ENCODE peak calls at places on chromosomes 13 and 19, in five cellular contexts. V is H1, D is HepG2, N is GM12878, E is K562. C is an unnamed sample.

GRCh38 chr13:25192052-25192451 is 20.0 kb upstream of the AMER2 start:
- DNase-seq in V (no peak), D (no peak), N (no peak), E (no peak), C (no peak)

GRCh38 chr13:25262261-25262660 is 25.0 kb downstream of the MTMR6 start:
- DNase-seq in V (no peak), D (no peak), N (no peak), E (no peak), C (no peak)

GRCh38 chr19:10501971-10502523 is 1.1 kb downstream of the KEAP1 start:
- DNase-seq in V (peak; percentile 71), D (peak; percentile 33), N (no peak), E (peak; percentile 45), C (peak; percentile 45)

GRCh38 chr19:10420444-10421239 is at the start of gene PDE4A:
- DNase-seq in V (peak; percentile 80), D (no peak), N (no peak), E (peak; percentile 89), C (peak; percentile 64)

GRCh38 chr19:8158411-8159074 is 9.2 kb upstream of the FBN3 start:
- DNase-seq in V (no peak), D (peak; percentile 87), N (peak; percentile 57), E (peak; percentile 88), C (peak; percentile 47)

GRCh38 chr13:107649071-107649470 is 566.3 kb downstream of the LIG4 start:
- DNase-seq in V (no peak), D (no peak), N (no peak), E (no peak), C (no peak)

GRCh38 chr13:60572003-60572792 is 175.2 kb downstream of the TDRD3 start:
- DNase-seq in V (no peak), D (peak; percentile 83), N (no peak), E (no peak), C (no peak)

GRCh38 chr13:51625555-51626345 is 41.5 kb downstream of the WDFY2 start:
- DNase-seq in V (no peak), D (no peak), N (no peak), E (no peak), C (no peak)

GRCh38 chr13:94674609-94675348 is 37.6 kb downstream of the SOX21 start:
- DNase-seq in V (peak; percentile 85), D (peak; percentile 59), N (no peak), E (peak; percentile 78), C (peak; percentile 78)

GRCh38 chr13:46124531-46124966 is 19.7 kb upstream of the CPB2 start:
- DNase-seq in V (no peak), D (no peak), N (no peak), E (no peak), C (no peak)

GRCh38 chr13:57633141-57633949 is 1.8 kb downstream of the PCDH17 start:
- DNase-seq in V (peak; percentile 93), D (no peak), N (no peak), E (no peak), C (peak; percentile 88)

GRCh38 chr13:24218977-24219376 is 58.5 kb downstream of the SPATA13 start:
- DNase-seq in V (no peak), D (no peak), N (no peak), E (no peak), C (no peak)

GRCh38 chr19:52170304-52170703 is 1.1 kb downstream of the ZNF836 start:
- DNase-seq in V (no peak), D (no peak), N (no peak), E (no peak), C (no peak)

GRCh38 chr13:109007946-109008345 is 378.5 kb downstream of the MYO16 start:
- DNase-seq in V (no peak), D (no peak), N (no peak), E (no peak), C (no peak)

GRCh38 chr19:47445937-47446402 is 25.7 kb downstream of the SLC8A2 start:
- DNase-seq in V (peak; percentile 65), D (no peak), N (no peak), E (peak; percentile 75), C (peak; percentile 53)

GRCh38 chr19:54955356-54955755 is 8.0 kb upstream of the NLRP7 start:
- DNase-seq in V (no peak), D (no peak), N (no peak), E (no peak), C (no peak)

GRCh38 chr19:50537769-50538230 is 24.1 kb upstream of the ASPDH start:
- DNase-seq in V (peak; percentile 99), D (peak; percentile 65), N (no peak), E (peak; percentile 93), C (peak; percentile 98)

GRCh38 chr13:114131581-114132418 is 623 bp downstream of the RASA3 start:
- DNase-seq in V (no peak), D (no peak), N (no peak), E (peak; percentile 42), C (no peak)

GRCh38 chr13:76937416-76937815 is 10.9 kb upstream of the ACOD1 start:
- DNase-seq in V (no peak), D (no peak), N (no peak), E (no peak), C (no peak)

GRCh38 chr13:30340367-30341184 is 33.2 kb upstream of the KATNAL1 start:
- DNase-seq in V (no peak), D (no peak), N (no peak), E (peak; percentile 67), C (no peak)

GRCh38 chr13:114106991-114107685 is 25.3 kb downstream of the RASA3 start:
- DNase-seq in V (no peak), D (no peak), N (no peak), E (no peak), C (peak; percentile 9)

GRCh38 chr19:44697670-44698034 is 1.3 kb upstream of the CEACAM16 start:
- DNase-seq in V (no peak), D (no peak), N (no peak), E (no peak), C (no peak)

GRCh38 chr13:23160241-23161175 is 20.3 kb upstream of the SGCG start:
- DNase-seq in V (peak; percentile 68), D (no peak), N (no peak), E (no peak), C (peak; percentile 36)

GRCh38 chr19:3669134-3669436 is 31.2 kb downstream of the PIP5K1C start:
- DNase-seq in V (no peak), D (no peak), N (no peak), E (no peak), C (no peak)

GRCh38 chr19:12611361-12611699 is 610 bp downstream of the ZNF791 start:
- DNase-seq in V (peak; percentile 62), D (peak; percentile 70), N (no peak), E (peak; percentile 68), C (peak; percentile 55)

GRCh38 chr13:74162135-74162534 is 27.9 kb upstream of the KLF12 start:
- DNase-seq in V (no peak), D (peak; percentile 80), N (no peak), E (no peak), C (no peak)

GRCh38 chr13:75704942-75705320 is 68.8 kb downstream of the LMO7 start:
- DNase-seq in V (no peak), D (no peak), N (no peak), E (no peak), C (peak; percentile 28)

GRCh38 chr19:23778566-23778965 is 19.9 kb upstream of the ZNF681 start:
- DNase-seq in V (no peak), D (no peak), N (no peak), E (no peak), C (no peak)

GRCh38 chr13:113726961-113727411 is 32.0 kb upstream of the TMEM255B start:
- DNase-seq in V (no peak), D (no peak), N (no peak), E (no peak), C (no peak)

DNA sequence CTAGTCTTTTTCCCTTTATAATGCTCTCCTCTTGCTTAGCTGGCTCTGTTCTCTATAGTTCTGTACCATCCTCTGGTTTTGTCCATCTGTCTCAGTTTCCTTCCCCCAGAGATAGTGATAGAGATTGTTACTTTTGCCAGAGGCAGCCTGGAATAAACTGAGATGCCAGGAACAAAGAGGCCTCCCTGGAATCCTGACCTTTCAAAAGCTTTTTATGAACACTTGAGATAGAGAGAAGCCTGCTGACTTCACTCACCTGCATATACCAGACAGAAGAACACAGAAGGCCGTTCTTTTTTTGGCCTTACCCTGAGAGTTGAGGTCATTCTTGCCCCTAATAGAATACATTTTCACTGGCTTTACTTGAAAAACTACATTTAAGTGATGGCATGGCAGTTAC is 150.2 kb downstream of the LHFPL6 start:
- DNase-seq in V (no peak), D (no peak), N (no peak), E (no peak), C (no peak)
- TF ChIP-seq ATF2 in V (no peak), D (no peak), N (no peak), E (no peak), C (no peak)

GRCh38 chr19:5480427-5480836 is 25.2 kb downstream of the ZNRF4 start:
- DNase-seq in V (peak; percentile 80), D (peak; percentile 30), N (no peak), E (peak; percentile 64), C (peak; percentile 68)
- TF ChIP-seq ATF2 in V (no peak), D (no peak), N (no peak), E (no peak), C (no peak)

DNA sequence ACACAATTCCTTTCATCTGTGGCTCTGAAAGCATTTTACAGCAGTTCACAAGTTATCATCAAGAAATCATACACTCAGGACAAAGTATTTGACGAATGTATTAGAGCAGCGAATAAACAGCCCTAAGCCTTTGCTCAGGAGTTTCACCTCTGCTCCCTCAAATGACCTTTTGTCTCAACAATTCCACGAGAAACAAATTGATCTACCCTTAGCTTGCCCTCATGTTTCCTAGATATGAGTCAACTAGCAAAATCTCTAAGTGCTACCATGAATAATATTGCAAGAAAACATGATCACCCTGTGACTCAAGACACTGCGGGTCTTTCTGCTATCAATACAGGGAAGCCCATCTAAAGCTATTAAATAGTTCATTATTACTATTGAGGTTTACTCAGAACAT is 396.1 kb downstream of the EFNB2 start:
- DNase-seq in V (no peak), D (no peak), N (no peak), E (no peak), C (no peak)
- TF ChIP-seq ATF2 in V (no peak), D (no peak), N (no peak), E (no peak), C (no peak)

GRCh38 chr19:39154626-39155100 is 29.1 kb downstream of the PAK4 start:
- DNase-seq in V (no peak), D (no peak), N (no peak), E (peak; percentile 77), C (peak; percentile 56)
- TF ChIP-seq ATF2 in V (no peak), D (no peak), N (no peak), E (no peak), C (no peak)

DNA sequence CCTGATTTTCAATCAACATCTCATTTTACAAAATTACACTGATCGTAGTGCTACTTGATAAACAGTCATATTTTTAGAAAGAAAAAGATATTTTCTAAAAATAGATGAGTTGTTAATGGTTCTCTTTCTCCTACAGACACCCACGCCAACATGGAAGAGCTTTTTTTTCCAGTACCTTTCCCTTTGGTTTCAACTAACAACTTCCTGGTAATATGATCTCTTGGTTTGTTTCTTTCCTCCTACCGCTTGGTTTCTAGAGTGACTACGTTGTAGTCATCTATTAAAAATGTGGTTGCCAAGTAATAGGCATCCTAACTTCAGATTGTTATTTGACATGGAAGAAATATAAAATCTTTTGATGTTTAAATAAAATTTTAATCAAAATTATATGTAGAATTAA is 189.0 kb downstream of the LACC1 start:
- DNase-seq in V (no peak), D (no peak), N (no peak), E (no peak), C (no peak)
- TF ChIP-seq ATF2 in V (no peak), D (no peak), N (no peak), E (no peak), C (no peak)

GRCh38 chr19:2575734-2576481 is 100.0 kb downstream of the GADD45B start:
- DNase-seq in V (no peak), D (peak; percentile 79), N (no peak), E (no peak), C (no peak)
- TF ChIP-seq ATF2 in V (no peak), D (peak; percentile 55), N (no peak), E (no peak), C (no peak)